ENCODE peak calls at places on chromosome X, in six cellular contexts. One of them, this sample, is unnamed.

GRCh38 chrX:107449490-107450175 is at the start of gene FRMPD3:
- DNase-seq in T-helper 22 cell: no peak
- DNase-seq in activated T-cell treated with anti-CD3 and anti-CD28 coated beads, Interleukin-2, amount 50 U/mL, for 48 hours: no peak
- DNase-seq in left kidney: peak
- DNase-seq in substantia nigra: no peak
- DNase-seq in lung microvascular endothelial cell: peak
- DNase-seq in this sample: no peak

GRCh38 chrX:51047950-51048349 is 137.4 kb downstream of the BMP15 start:
- DNase-seq in T-helper 22 cell: no peak
- DNase-seq in activated T-cell treated with anti-CD3 and anti-CD28 coated beads, Interleukin-2, amount 50 U/mL, for 48 hours: no peak
- DNase-seq in left kidney: peak
- DNase-seq in substantia nigra: no peak
- DNase-seq in lung microvascular endothelial cell: no peak
- DNase-seq in this sample: no peak

GRCh38 chrX:155389634-155390033 is 7.7 kb downstream of the F8A2 start:
- DNase-seq in T-helper 22 cell: no peak
- DNase-seq in activated T-cell treated with anti-CD3 and anti-CD28 coated beads, Interleukin-2, amount 50 U/mL, for 48 hours: no peak
- DNase-seq in left kidney: no peak
- DNase-seq in substantia nigra: no peak
- DNase-seq in lung microvascular endothelial cell: no peak
- DNase-seq in this sample: no peak

GRCh38 chrX:101078716-101079115 is at the start of gene TMEM35A:
- DNase-seq in T-helper 22 cell: no peak
- DNase-seq in activated T-cell treated with anti-CD3 and anti-CD28 coated beads, Interleukin-2, amount 50 U/mL, for 48 hours: no peak
- DNase-seq in left kidney: peak
- DNase-seq in substantia nigra: no peak
- DNase-seq in lung microvascular endothelial cell: peak
- DNase-seq in this sample: no peak

GRCh38 chrX:69616520-69617203 is 749 bp downstream of the EDA start:
- DNase-seq in T-helper 22 cell: peak
- DNase-seq in activated T-cell treated with anti-CD3 and anti-CD28 coated beads, Interleukin-2, amount 50 U/mL, for 48 hours: no peak
- DNase-seq in left kidney: peak
- DNase-seq in substantia nigra: no peak
- DNase-seq in lung microvascular endothelial cell: peak
- DNase-seq in this sample: peak

GRCh38 chrX:119686087-119686639 is 6.8 kb downstream of the SEPTIN6 start:
- DNase-seq in T-helper 22 cell: no peak
- DNase-seq in activated T-cell treated with anti-CD3 and anti-CD28 coated beads, Interleukin-2, amount 50 U/mL, for 48 hours: peak
- DNase-seq in left kidney: peak
- DNase-seq in substantia nigra: no peak
- DNase-seq in lung microvascular endothelial cell: peak
- DNase-seq in this sample: no peak

GRCh38 chrX:40471965-40472648 is 108.7 kb upstream of the ATP6AP2 start:
- DNase-seq in T-helper 22 cell: no peak
- DNase-seq in activated T-cell treated with anti-CD3 and anti-CD28 coated beads, Interleukin-2, amount 50 U/mL, for 48 hours: peak
- DNase-seq in left kidney: peak
- DNase-seq in substantia nigra: peak
- DNase-seq in lung microvascular endothelial cell: no peak
- DNase-seq in this sample: peak

GRCh38 chrX:10039821-10040793 is 72.9 kb downstream of the CLDN34 start:
- DNase-seq in T-helper 22 cell: no peak
- DNase-seq in activated T-cell treated with anti-CD3 and anti-CD28 coated beads, Interleukin-2, amount 50 U/mL, for 48 hours: no peak
- DNase-seq in left kidney: no peak
- DNase-seq in substantia nigra: no peak
- DNase-seq in lung microvascular endothelial cell: no peak
- DNase-seq in this sample: no peak

GRCh38 chrX:148069759-148070503 is 88.8 kb downstream of the FMR1NB start:
- DNase-seq in T-helper 22 cell: no peak
- DNase-seq in activated T-cell treated with anti-CD3 and anti-CD28 coated beads, Interleukin-2, amount 50 U/mL, for 48 hours: no peak
- DNase-seq in left kidney: no peak
- DNase-seq in substantia nigra: no peak
- DNase-seq in lung microvascular endothelial cell: no peak
- DNase-seq in this sample: peak

GRCh38 chrX:11766487-11766886 is 8.4 kb downstream of the MSL3 start:
- DNase-seq in T-helper 22 cell: no peak
- DNase-seq in activated T-cell treated with anti-CD3 and anti-CD28 coated beads, Interleukin-2, amount 50 U/mL, for 48 hours: peak
- DNase-seq in left kidney: no peak
- DNase-seq in substantia nigra: no peak
- DNase-seq in lung microvascular endothelial cell: no peak
- DNase-seq in this sample: no peak

GRCh38 chrX:133988010-133988409 is 2.6 kb upstream of the GPC3 start:
- DNase-seq in T-helper 22 cell: no peak
- DNase-seq in activated T-cell treated with anti-CD3 and anti-CD28 coated beads, Interleukin-2, amount 50 U/mL, for 48 hours: no peak
- DNase-seq in left kidney: peak
- DNase-seq in substantia nigra: no peak
- DNase-seq in lung microvascular endothelial cell: no peak
- DNase-seq in this sample: no peak

GRCh38 chrX:9532349-9532748 is 67.5 kb downstream of the TBL1X start:
- DNase-seq in T-helper 22 cell: no peak
- DNase-seq in activated T-cell treated with anti-CD3 and anti-CD28 coated beads, Interleukin-2, amount 50 U/mL, for 48 hours: no peak
- DNase-seq in left kidney: peak
- DNase-seq in substantia nigra: no peak
- DNase-seq in lung microvascular endothelial cell: no peak
- DNase-seq in this sample: no peak

GRCh38 chrX:9646471-9647038 is 119.1 kb downstream of the GPR143 start:
- DNase-seq in T-helper 22 cell: no peak
- DNase-seq in activated T-cell treated with anti-CD3 and anti-CD28 coated beads, Interleukin-2, amount 50 U/mL, for 48 hours: no peak
- DNase-seq in left kidney: peak
- DNase-seq in substantia nigra: no peak
- DNase-seq in lung microvascular endothelial cell: no peak
- DNase-seq in this sample: no peak

GRCh38 chrX:10190367-10190766 is 33.6 kb downstream of the CLCN4 start:
- DNase-seq in T-helper 22 cell: no peak
- DNase-seq in activated T-cell treated with anti-CD3 and anti-CD28 coated beads, Interleukin-2, amount 50 U/mL, for 48 hours: no peak
- DNase-seq in left kidney: peak
- DNase-seq in substantia nigra: no peak
- DNase-seq in lung microvascular endothelial cell: peak
- DNase-seq in this sample: no peak

GRCh38 chrX:87961471-87961870 is 443.9 kb downstream of the KLHL4 start:
- DNase-seq in T-helper 22 cell: no peak
- DNase-seq in activated T-cell treated with anti-CD3 and anti-CD28 coated beads, Interleukin-2, amount 50 U/mL, for 48 hours: no peak
- DNase-seq in left kidney: no peak
- DNase-seq in substantia nigra: no peak
- DNase-seq in lung microvascular endothelial cell: no peak
- DNase-seq in this sample: no peak

GRCh38 chrX:40108959-40109287 is 11.2 kb upstream of the BCOR start:
- DNase-seq in T-helper 22 cell: peak
- DNase-seq in activated T-cell treated with anti-CD3 and anti-CD28 coated beads, Interleukin-2, amount 50 U/mL, for 48 hours: peak
- DNase-seq in left kidney: peak
- DNase-seq in substantia nigra: peak
- DNase-seq in lung microvascular endothelial cell: peak
- DNase-seq in this sample: peak

GRCh38 chrX:152932144-152932543 is 34.3 kb downstream of the ZNF185 start:
- DNase-seq in T-helper 22 cell: no peak
- DNase-seq in activated T-cell treated with anti-CD3 and anti-CD28 coated beads, Interleukin-2, amount 50 U/mL, for 48 hours: no peak
- DNase-seq in left kidney: no peak
- DNase-seq in substantia nigra: no peak
- DNase-seq in lung microvascular endothelial cell: no peak
- DNase-seq in this sample: no peak